ENCODE peak calls at places on chromosomes 11 and 22, in four cellular contexts. E, C, R and X are unnamed samples.

GRCh38 chr11:125123947-125124633 is 12.7 kb upstream of the TMEM218 start:
- DNase-seq in E (no peak), C (peak), R (peak), X (peak)

GRCh38 chr22:19942886-19943664 is 1.5 kb upstream of the TXNRD2 start:
- DNase-seq in C (peak), E (peak), R (peak), X (peak)

GRCh38 chr11:3859373-3859881 is 4.0 kb downstream of the STIM1 start:
- DNase-seq in R (no peak), E (no peak), C (peak), X (no peak)

GRCh38 chr11:72924568-72925190 is 110.5 kb downstream of the ATG16L2 start:
- DNase-seq in R (no peak), C (no peak), E (peak), X (peak)

GRCh38 chr11:17991799-17992433 is 20.9 kb downstream of the SERGEF start:
- DNase-seq in E (no peak), C (no peak), R (no peak), X (peak)

GRCh38 chr11:19935507-19935906 is 222.9 kb downstream of the NAV2 start:
- DNase-seq in R (no peak), C (no peak), E (peak), X (peak)

GRCh38 chr11:67045314-67045713 is 11.3 kb upstream of the RHOD start:
- DNase-seq in C (no peak), R (no peak), E (peak), X (peak)

GRCh38 chr11:59186130-59186594 is 14.2 kb downstream of the DTX4 start:
- DNase-seq in E (no peak), C (no peak), R (peak), X (no peak)

GRCh38 chr22:43993072-43993760 is 30.9 kb upstream of the PARVB start:
- DNase-seq in E (no peak), R (peak), C (peak), X (peak)

GRCh38 chr22:38612217-38613006 is 42.4 kb upstream of the DMC1 start:
- DNase-seq in E (no peak), R (no peak), C (peak), X (no peak)

GRCh38 chr11:44880953-44881352 is 69.7 kb downstream of the TP53I11 start:
- DNase-seq in R (no peak), E (no peak), C (no peak), X (no peak)

GRCh38 chr22:38080847-38081635 is 2.9 kb downstream of the SLC16A8 start:
- DNase-seq in E (no peak), R (peak), C (peak), X (no peak)

GRCh38 chr11:8224711-8225110 is 39.0 kb downstream of the LMO1 start:
- DNase-seq in C (no peak), R (no peak), E (no peak), X (no peak)

GRCh38 chr11:64226507-64227051 is 505 bp downstream of the NUDT22 start:
- DNase-seq in C (peak), E (no peak), R (peak), X (no peak)

GRCh38 chr11:115775846-115776245 is 271.6 kb upstream of the CADM1 start:
- DNase-seq in E (no peak), C (no peak), R (no peak), X (no peak)

GRCh38 chr11:9613118-9613829 is 39.8 kb downstream of the WEE1 start:
- DNase-seq in E (peak), C (peak), R (peak), X (peak)

GRCh38 chr22:46665751-46666280 is 45.6 kb downstream of the GRAMD4 start:
- DNase-seq in R (no peak), C (no peak), E (no peak), X (no peak)

GRCh38 chr11:71305451-71306125 is 53.2 kb upstream of the SHANK2 start:
- DNase-seq in C (no peak), R (no peak), E (no peak), X (no peak)

GRCh38 chr11:114027941-114028340 is 31.6 kb upstream of the ZBTB16 start:
- DNase-seq in E (no peak), R (no peak), C (no peak), X (no peak)

GRCh38 chr11:114025329-114025907 is 34.1 kb upstream of the ZBTB16 start:
- DNase-seq in E (no peak), C (no peak), R (no peak), X (no peak)

GRCh38 chr11:114027396-114027795 is 32.1 kb upstream of the ZBTB16 start:
- DNase-seq in E (no peak), R (no peak), C (no peak), X (no peak)

GRCh38 chr11:114031599-114032320 is 27.8 kb upstream of the ZBTB16 start:
- DNase-seq in C (no peak), E (no peak), R (peak), X (no peak)

GRCh38 chr11:114026355-114026754 is 33.2 kb upstream of the ZBTB16 start:
- DNase-seq in E (no peak), R (no peak), C (no peak), X (no peak)
- TF ChIP-seq CTCF in E (peak), R (peak), C (no peak), X (peak)

DNA sequence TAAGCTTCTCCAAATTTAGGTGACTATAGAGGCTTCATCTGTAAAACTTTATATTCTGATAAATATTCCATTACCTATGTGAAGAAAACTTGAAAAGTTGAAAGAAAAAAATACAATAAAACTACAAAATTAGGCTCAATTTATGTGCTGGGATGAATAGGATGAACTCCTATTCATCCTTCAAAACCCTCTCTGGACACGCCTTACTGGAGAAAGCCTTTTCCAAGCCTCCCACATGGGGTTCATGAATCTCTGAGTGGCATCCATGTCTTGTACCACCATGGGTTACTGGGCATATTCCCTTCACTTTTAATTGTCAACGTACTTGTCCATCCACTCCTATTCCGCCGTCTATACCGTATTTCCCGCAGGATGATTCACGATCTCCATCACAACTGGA is 55.7 kb downstream of the MN1 start:
- DNase-seq in C (no peak), R (no peak), E (no peak), X (no peak)
- H3K4me3 ChIP-seq in C (no peak), R (no peak), E (no peak), X (no peak)

DNA sequence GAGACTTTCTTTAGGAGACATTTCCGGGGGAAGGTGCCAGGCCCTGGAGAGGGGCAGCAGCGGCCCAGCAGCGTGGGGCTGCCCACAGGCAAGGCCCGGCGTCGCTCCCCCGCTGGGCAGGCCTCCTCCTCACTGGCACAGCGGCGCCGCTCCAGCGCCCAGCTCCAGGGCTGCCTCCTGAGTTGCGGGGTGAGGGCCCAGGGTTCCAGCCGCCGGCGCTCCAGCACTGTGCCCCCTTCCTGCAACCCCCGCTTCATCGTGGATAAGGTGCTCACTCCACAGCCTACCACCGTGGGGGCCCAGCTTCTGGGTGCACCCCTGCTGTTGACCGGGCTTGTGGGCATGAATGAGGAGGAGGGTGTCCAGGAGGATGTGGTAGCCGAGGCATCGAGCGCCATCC is 15.2 kb upstream of the MDK start:
- DNase-seq in R (peak), E (no peak), C (no peak), X (no peak)
- TF ChIP-seq CTCF in R (no peak), E (no peak), C (no peak), X (no peak)

DNA sequence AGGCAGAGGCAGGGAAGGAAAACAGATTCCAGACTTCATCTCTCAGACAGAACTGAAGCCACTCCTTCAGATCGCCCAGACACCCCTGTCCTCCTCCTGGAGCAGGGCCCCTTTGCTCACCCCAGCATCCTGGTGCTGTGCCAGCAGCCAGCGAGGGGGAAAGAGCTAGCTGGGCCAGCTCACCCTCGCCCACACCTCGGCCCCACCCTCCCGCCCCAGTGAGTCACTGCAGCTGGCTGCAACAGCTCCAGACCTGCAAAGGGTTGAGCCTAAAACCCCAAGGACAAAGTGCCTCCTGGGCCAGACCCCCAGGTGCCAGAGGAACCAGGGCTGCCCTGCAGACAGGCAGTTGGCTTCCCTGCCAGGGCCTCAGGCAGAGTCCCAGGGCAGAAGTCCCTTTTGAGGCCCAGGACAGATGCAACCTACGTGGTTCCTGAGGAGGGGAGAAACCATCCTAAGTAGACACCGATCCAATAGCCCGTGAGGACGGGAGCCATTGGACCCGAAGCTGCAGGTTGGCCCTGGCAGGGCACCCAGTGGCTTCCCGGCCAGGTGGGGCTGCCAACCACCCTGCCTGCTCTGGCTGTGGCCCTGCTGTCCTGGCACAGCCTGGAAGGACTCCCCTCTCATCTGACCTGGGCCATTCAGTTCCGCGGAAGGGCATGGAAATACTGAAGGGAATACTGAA is 7.2 kb downstream of the AHNAK start:
- DNase-seq in E (peak), R (no peak), C (peak), X (peak)
- H3K4me3 ChIP-seq in E (peak), R (peak), C (peak), X (peak)

GRCh38 chr11:88297320-88298263 is 39.9 kb downstream of the CTSC start:
- DNase-seq in E (no peak), C (no peak), R (no peak), X (peak)

GRCh38 chr11:88288560-88288959 is 49.0 kb downstream of the CTSC start:
- DNase-seq in R (no peak), C (no peak), E (no peak), X (no peak)

GRCh38 chr11:88295028-88295427 is 42.5 kb downstream of the CTSC start:
- DNase-seq in C (no peak), R (no peak), E (no peak), X (no peak)

GRCh38 chr11:88293931-88294330 is 43.6 kb downstream of the CTSC start:
- DNase-seq in E (peak), C (peak), R (no peak), X (no peak)

DNA sequence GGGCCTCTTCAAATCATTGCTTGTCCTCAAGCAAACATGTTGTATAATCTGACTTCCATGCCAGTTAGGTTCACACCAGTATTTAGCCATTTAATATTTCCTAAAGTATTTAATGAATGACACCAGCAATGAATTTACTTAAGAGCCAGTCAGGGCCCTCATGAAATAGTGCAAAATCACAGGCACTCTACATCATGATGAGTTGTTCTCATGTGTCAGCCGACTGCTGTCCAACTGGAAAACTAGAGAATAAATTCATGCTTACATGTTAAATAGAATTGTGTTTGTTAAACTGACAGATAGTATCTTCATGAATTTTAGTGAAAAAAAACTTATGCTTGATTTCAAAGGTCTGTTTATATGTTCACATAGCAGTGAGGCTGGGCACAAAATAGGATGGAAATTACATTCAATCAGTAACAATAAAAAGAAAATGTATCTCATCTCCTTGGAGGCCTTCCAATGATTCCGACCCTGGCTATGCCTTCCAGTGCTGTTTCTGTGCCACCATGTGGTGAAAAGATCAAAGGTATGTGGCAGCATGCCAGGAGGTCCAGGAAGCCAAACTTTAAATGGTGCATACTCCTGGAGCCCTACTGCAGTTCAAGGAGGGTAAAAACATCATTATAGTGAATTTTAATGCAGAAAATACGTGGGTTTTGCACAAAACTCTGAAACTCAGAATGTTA is 45.2 kb downstream of the CTSC start:
- DNase-seq in R (no peak), C (peak), E (no peak), X (no peak)
- TF ChIP-seq CTCF in R (no peak), C (no peak), E (no peak), X (no peak)

GRCh38 chr11:65473275-65473860 is 25.5 kb upstream of the MALAT1 start:
- DNase-seq in C (no peak), E (no peak), R (no peak), X (no peak)

GRCh38 chr11:65470433-65470832 is 28.4 kb upstream of the MALAT1 start:
- DNase-seq in C (no peak), E (no peak), R (no peak), X (no peak)

GRCh38 chr11:65468874-65469333 is 29.9 kb upstream of the MALAT1 start:
- DNase-seq in R (peak), C (peak), E (no peak), X (no peak)

GRCh38 chr11:65476632-65477270 is 22.1 kb upstream of the MALAT1 start:
- DNase-seq in R (no peak), C (no peak), E (no peak), X (no peak)

DNA sequence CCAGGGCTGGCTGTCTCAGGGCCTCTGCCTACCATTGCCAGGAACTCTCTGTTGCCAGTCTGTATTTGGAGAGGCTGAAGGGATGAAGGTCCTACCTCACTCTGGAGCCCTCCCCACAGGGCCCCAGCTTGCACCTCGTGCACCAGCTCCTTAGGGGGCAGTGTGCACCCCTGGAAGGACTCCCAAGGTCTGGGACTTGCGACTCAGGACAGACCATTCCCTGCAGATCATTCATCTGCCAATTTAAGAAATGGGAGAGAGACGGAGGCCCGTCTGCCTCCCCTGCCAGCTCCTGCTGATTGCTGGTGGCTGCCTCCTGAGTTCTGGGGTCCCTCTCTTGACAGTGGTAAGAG is 27.5 kb upstream of the MALAT1 start:
- DNase-seq in E (no peak), R (peak), C (peak), X (no peak)
- H3K4me3 ChIP-seq in E (no peak), R (peak), C (peak), X (peak)